ENCODE peak calls at places on chromosomes 2 and 18, in seven cellular contexts. One of them, this sample, is unnamed.

GRCh38 chr2:109468893-109469292 is 144.9 kb downstream of the SEPTIN10 start:
- DNase-seq in HCT116: no peak
- DNase-seq in H1: no peak
- DNase-seq in HepG2: no peak
- DNase-seq in endothelial cell of umbilical vein: no peak
- DNase-seq in K562: no peak
- DNase-seq in SK-N-SH: no peak
- DNase-seq in this sample: no peak

GRCh38 chr2:178704876-178705275 is 102.3 kb downstream of the TTN start:
- DNase-seq in HCT116: no peak
- DNase-seq in H1: no peak
- DNase-seq in HepG2: no peak
- DNase-seq in endothelial cell of umbilical vein: no peak
- DNase-seq in K562: no peak
- DNase-seq in SK-N-SH: no peak
- DNase-seq in this sample: no peak

GRCh38 chr2:96538487-96539214 is 2.1 kb downstream of the ARID5A start:
- DNase-seq in HCT116: no peak
- DNase-seq in H1: peak; percentile 88
- DNase-seq in HepG2: peak; percentile 74
- DNase-seq in endothelial cell of umbilical vein: peak; percentile 88
- DNase-seq in K562: no peak
- DNase-seq in SK-N-SH: no peak
- DNase-seq in this sample: no peak

GRCh38 chr2:66080136-66080535 is 354.8 kb upstream of the MEIS1 start:
- DNase-seq in HCT116: no peak
- DNase-seq in H1: no peak
- DNase-seq in HepG2: no peak
- DNase-seq in endothelial cell of umbilical vein: no peak
- DNase-seq in K562: no peak
- DNase-seq in SK-N-SH: peak; percentile 16
- DNase-seq in this sample: no peak

GRCh38 chr2:47310801-47311560 is 92.0 kb upstream of the MSH2 start:
- DNase-seq in HCT116: no peak
- DNase-seq in H1: no peak
- DNase-seq in HepG2: peak; percentile 73
- DNase-seq in endothelial cell of umbilical vein: no peak
- DNase-seq in K562: no peak
- DNase-seq in SK-N-SH: peak; percentile 70
- DNase-seq in this sample: no peak

GRCh38 chr2:176455865-176456291 is 186.6 kb downstream of the MTX2 start:
- DNase-seq in HCT116: no peak
- DNase-seq in H1: no peak
- DNase-seq in HepG2: no peak
- DNase-seq in endothelial cell of umbilical vein: peak; percentile 16
- DNase-seq in K562: no peak
- DNase-seq in SK-N-SH: peak; percentile 63
- DNase-seq in this sample: no peak

GRCh38 chr18:68267583-68267982 is 447.3 kb downstream of the TMX3 start:
- DNase-seq in HCT116: no peak
- DNase-seq in H1: no peak
- DNase-seq in HepG2: no peak
- DNase-seq in endothelial cell of umbilical vein: no peak
- DNase-seq in K562: no peak
- DNase-seq in SK-N-SH: no peak
- DNase-seq in this sample: no peak

GRCh38 chr2:42567806-42568429 is 514 bp upstream of the MTA3 start:
- DNase-seq in HCT116: no peak
- DNase-seq in H1: peak; percentile 85
- DNase-seq in HepG2: peak; percentile 40
- DNase-seq in endothelial cell of umbilical vein: no peak
- DNase-seq in K562: no peak
- DNase-seq in SK-N-SH: no peak
- DNase-seq in this sample: no peak

GRCh38 chr2:232925153-232925768 is 55.2 kb downstream of the SNORC start:
- DNase-seq in HCT116: no peak
- DNase-seq in H1: peak; percentile 51
- DNase-seq in HepG2: no peak
- DNase-seq in endothelial cell of umbilical vein: no peak
- DNase-seq in K562: no peak
- DNase-seq in SK-N-SH: no peak
- DNase-seq in this sample: no peak

DNA sequence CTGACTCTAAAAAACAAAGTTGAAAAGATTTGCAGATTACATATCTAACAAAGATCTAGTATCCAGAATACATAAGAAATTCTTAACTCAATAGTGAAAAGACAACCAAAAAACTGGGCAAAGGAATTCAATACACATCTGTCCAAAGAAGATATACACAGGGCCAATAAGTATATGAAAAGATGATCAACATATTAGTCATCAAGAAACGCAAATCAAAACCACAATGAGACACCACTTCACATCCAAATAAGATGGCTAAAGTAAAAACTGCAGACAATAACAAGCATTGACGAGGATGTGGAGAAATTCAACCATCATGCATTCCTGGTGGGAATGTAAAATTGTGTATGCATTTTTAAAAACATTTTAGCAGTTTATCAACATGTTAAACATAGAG is 256.0 kb downstream of the EIPR1 start:
- DNase-seq in HCT116: no peak
- DNase-seq in H1: no peak
- DNase-seq in HepG2: no peak
- DNase-seq in endothelial cell of umbilical vein: no peak
- DNase-seq in K562: no peak
- DNase-seq in SK-N-SH: no peak
- DNase-seq in this sample: no peak
- H3K9ac ChIP-seq in HCT116: no peak overlapping the region
- H3K9ac ChIP-seq in H1: no peak overlapping the region
- H3K9ac ChIP-seq in HepG2: no peak overlapping the region
- H3K9ac ChIP-seq in endothelial cell of umbilical vein: no peak overlapping the region
- H3K9ac ChIP-seq in K562: no peak overlapping the region
- H3K9ac ChIP-seq in SK-N-SH: no peak overlapping the region
- H3K9ac ChIP-seq in this sample: no peak overlapping the region

GRCh38 chr2:202377308-202377736 is 1.2 kb downstream of the BMPR2 start:
- DNase-seq in HCT116: no peak
- DNase-seq in H1: peak; percentile 61
- DNase-seq in HepG2: peak; percentile 38
- DNase-seq in endothelial cell of umbilical vein: peak; percentile 40
- DNase-seq in K562: peak; percentile 17
- DNase-seq in SK-N-SH: peak; percentile 65
- DNase-seq in this sample: no peak
- TF ChIP-seq POLR2AphosphoS5 in HCT116: no peak
- TF ChIP-seq POLR2AphosphoS5 in H1: no peak
- TF ChIP-seq POLR2AphosphoS5 in HepG2: no peak
- TF ChIP-seq POLR2AphosphoS5 in endothelial cell of umbilical vein: peak; percentile 31
- TF ChIP-seq POLR2AphosphoS5 in K562: no peak
- TF ChIP-seq POLR2AphosphoS5 in SK-N-SH: no peak
- TF ChIP-seq POLR2AphosphoS5 in this sample: no peak

GRCh38 chr2:199455533-199456382 is 2.0 kb downstream of the SATB2 start:
- DNase-seq in HCT116: peak; percentile 39
- DNase-seq in H1: peak; percentile 78
- DNase-seq in HepG2: peak; percentile 80
- DNase-seq in endothelial cell of umbilical vein: no peak
- DNase-seq in K562: peak; percentile 82
- DNase-seq in SK-N-SH: no peak
- DNase-seq in this sample: no peak

GRCh38 chr2:199456383-199457146 is 1.2 kb downstream of the SATB2 start:
- DNase-seq in HCT116: no peak
- DNase-seq in H1: no peak
- DNase-seq in HepG2: no peak
- DNase-seq in endothelial cell of umbilical vein: no peak
- DNase-seq in K562: peak; percentile 27
- DNase-seq in SK-N-SH: no peak
- DNase-seq in this sample: no peak

GRCh38 chr2:199458017-199458805 is 472 bp upstream of the SATB2 start:
- DNase-seq in HCT116: peak; percentile 22
- DNase-seq in H1: peak; percentile 76
- DNase-seq in HepG2: no peak
- DNase-seq in endothelial cell of umbilical vein: peak; percentile 15
- DNase-seq in K562: peak; percentile 62
- DNase-seq in SK-N-SH: no peak
- DNase-seq in this sample: no peak

GRCh38 chr2:199458806-199459285 is 1.1 kb upstream of the SATB2 start:
- DNase-seq in HCT116: no peak
- DNase-seq in H1: peak; percentile 82
- DNase-seq in HepG2: no peak
- DNase-seq in endothelial cell of umbilical vein: peak; percentile 56
- DNase-seq in K562: no peak
- DNase-seq in SK-N-SH: peak; percentile 66
- DNase-seq in this sample: no peak

GRCh38 chr2:199457147-199458016 is at the start of gene SATB2:
- DNase-seq in HCT116: peak; percentile 65
- DNase-seq in H1: peak; percentile 74
- DNase-seq in HepG2: no peak
- DNase-seq in endothelial cell of umbilical vein: peak; percentile 15
- DNase-seq in K562: peak; percentile 62
- DNase-seq in SK-N-SH: peak; percentile 47
- DNase-seq in this sample: no peak
- H3K9ac ChIP-seq in HCT116: peak within 1 kb of the TSS; percentile 92
- H3K9ac ChIP-seq in H1: no peak within 1 kb of the TSS
- H3K9ac ChIP-seq in HepG2: peak within 1 kb of the TSS; percentile 70
- H3K9ac ChIP-seq in endothelial cell of umbilical vein: no peak within 1 kb of the TSS
- H3K9ac ChIP-seq in K562: peak within 1 kb of the TSS; percentile 98
- H3K9ac ChIP-seq in SK-N-SH: peak within 1 kb of the TSS; percentile 43
- H3K9ac ChIP-seq in this sample: peak within 1 kb of the TSS; percentile 71

GRCh38 chr18:13500891-13501887 is 225.2 kb downstream of the FAM210A start:
- DNase-seq in HCT116: no peak
- DNase-seq in H1: no peak
- DNase-seq in HepG2: no peak
- DNase-seq in endothelial cell of umbilical vein: peak; percentile 98
- DNase-seq in K562: no peak
- DNase-seq in SK-N-SH: no peak
- DNase-seq in this sample: no peak
- TF ChIP-seq POLR2AphosphoS5 in HCT116: no peak
- TF ChIP-seq POLR2AphosphoS5 in H1: no peak
- TF ChIP-seq POLR2AphosphoS5 in HepG2: no peak
- TF ChIP-seq POLR2AphosphoS5 in endothelial cell of umbilical vein: no peak
- TF ChIP-seq POLR2AphosphoS5 in K562: no peak
- TF ChIP-seq POLR2AphosphoS5 in SK-N-SH: no peak
- TF ChIP-seq POLR2AphosphoS5 in this sample: no peak

GRCh38 chr2:112692496-112692911 is 28.3 kb upstream of the NT5DC4 start:
- DNase-seq in HCT116: peak; percentile 85
- DNase-seq in H1: peak; percentile 41
- DNase-seq in HepG2: peak; percentile 96
- DNase-seq in endothelial cell of umbilical vein: peak; percentile 73
- DNase-seq in K562: peak; percentile 87
- DNase-seq in SK-N-SH: no peak
- DNase-seq in this sample: no peak
- H3K9ac ChIP-seq in HCT116: peak overlapping the region; percentile 57
- H3K9ac ChIP-seq in H1: no peak overlapping the region
- H3K9ac ChIP-seq in HepG2: no peak overlapping the region
- H3K9ac ChIP-seq in endothelial cell of umbilical vein: peak overlapping the region; percentile 20
- H3K9ac ChIP-seq in K562: peak overlapping the region; percentile 71
- H3K9ac ChIP-seq in SK-N-SH: peak overlapping the region; percentile 46
- H3K9ac ChIP-seq in this sample: no peak overlapping the region

DNA sequence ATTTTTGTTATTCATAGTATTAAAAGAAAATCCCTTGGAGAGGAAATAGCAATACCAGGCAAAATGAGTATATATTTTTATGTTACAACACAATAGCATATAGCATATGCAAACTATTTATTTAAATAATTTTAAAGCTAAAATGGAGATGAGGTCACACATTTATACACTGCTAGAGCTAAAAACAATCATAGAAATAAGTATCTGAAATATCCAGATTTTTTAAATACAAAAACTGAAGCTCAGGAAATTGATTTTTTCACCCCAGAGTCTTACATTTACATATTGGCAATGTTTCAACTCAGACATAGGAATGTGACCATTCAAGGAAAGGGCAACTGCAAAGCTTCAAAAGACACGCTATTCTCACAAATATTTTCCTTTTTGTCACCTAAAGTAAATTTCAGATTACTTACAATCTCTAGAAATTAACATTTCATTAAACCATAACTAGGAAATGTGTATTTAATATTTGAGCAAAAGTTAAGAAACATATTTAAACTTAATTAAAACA is 8.9 kb downstream of the TFPI start:
- DNase-seq in HCT116: no peak
- DNase-seq in H1: no peak
- DNase-seq in HepG2: no peak
- DNase-seq in endothelial cell of umbilical vein: peak; percentile 64
- DNase-seq in K562: no peak
- DNase-seq in SK-N-SH: no peak
- DNase-seq in this sample: no peak
- TF ChIP-seq POLR2AphosphoS5 in HCT116: no peak
- TF ChIP-seq POLR2AphosphoS5 in H1: no peak
- TF ChIP-seq POLR2AphosphoS5 in HepG2: no peak
- TF ChIP-seq POLR2AphosphoS5 in endothelial cell of umbilical vein: no peak
- TF ChIP-seq POLR2AphosphoS5 in K562: no peak
- TF ChIP-seq POLR2AphosphoS5 in SK-N-SH: no peak
- TF ChIP-seq POLR2AphosphoS5 in this sample: no peak

DNA sequence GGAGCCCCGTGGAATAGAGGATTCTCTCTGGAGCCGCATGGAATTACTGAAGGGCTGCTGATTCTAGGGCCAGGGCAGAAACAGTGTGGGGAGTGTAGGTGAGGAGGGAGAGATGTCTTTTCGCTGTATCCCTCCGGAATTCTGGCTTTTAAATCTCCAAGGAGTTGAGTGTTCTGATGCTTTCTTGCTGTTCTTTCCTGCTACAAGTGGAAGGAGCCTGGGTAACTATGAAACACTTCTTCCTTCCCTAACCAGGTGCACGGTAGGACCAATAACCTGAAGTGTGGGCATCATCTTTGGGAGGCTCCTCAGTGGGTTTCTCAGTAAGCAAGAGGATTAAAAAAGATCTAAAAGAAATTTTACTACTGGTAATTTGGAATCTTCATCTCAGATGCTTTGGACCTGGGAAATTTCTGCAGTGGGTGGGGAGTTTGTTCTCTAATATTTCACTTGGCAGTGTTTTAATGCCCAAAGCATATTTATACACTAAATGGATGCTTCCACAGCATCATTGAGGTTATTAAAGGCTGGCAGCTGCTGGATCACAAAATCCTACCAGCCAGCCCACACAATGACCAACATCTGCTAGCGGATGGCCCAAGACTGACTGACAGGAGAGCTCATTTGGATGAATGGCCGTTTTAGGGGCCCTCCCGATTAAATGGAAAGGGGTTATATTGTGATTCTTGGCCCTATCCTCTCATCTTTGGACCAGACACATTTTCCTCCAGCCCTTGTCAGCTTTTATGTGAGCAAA is 2.1 kb downstream of the EML6 start:
- DNase-seq in HCT116: no peak
- DNase-seq in H1: no peak
- DNase-seq in HepG2: no peak
- DNase-seq in endothelial cell of umbilical vein: no peak
- DNase-seq in K562: no peak
- DNase-seq in SK-N-SH: peak; percentile 22
- DNase-seq in this sample: no peak
- H3K9ac ChIP-seq in HCT116: no peak overlapping the region
- H3K9ac ChIP-seq in H1: no peak overlapping the region
- H3K9ac ChIP-seq in HepG2: peak overlapping the region; percentile 78
- H3K9ac ChIP-seq in endothelial cell of umbilical vein: no peak overlapping the region
- H3K9ac ChIP-seq in K562: no peak overlapping the region
- H3K9ac ChIP-seq in SK-N-SH: no peak overlapping the region
- H3K9ac ChIP-seq in this sample: no peak overlapping the region

This sample was measured in SK-N-MC.